ENCODE peak calls at places on chromosomes 1 and 21, in four cellular contexts. V, F, U and R are unnamed samples.

GRCh38 chr21:36908260-36908908 is 58.1 kb downstream of the HLCS start:
- DNase-seq in V (peak), F (no peak), U (peak), R (no peak)

GRCh38 chr21:42582422-42583149 is 68.9 kb downstream of the SLC37A1 start:
- DNase-seq in V (no peak), F (no peak), U (no peak), R (no peak)

GRCh38 chr1:35569956-35570355 is 3.2 kb upstream of the TFAP2E start:
- DNase-seq in V (peak), F (no peak), U (no peak), R (no peak)

GRCh38 chr1:88191917-88192316 is 492.2 kb upstream of the PKN2 start:
- DNase-seq in V (no peak), F (no peak), U (no peak), R (no peak)

GRCh38 chr1:32334864-32335618 is 992 bp downstream of the MARCKSL1 start:
- DNase-seq in V (peak), F (no peak), U (peak), R (no peak)

GRCh38 chr1:246795906-246796694 is 71.9 kb downstream of the SCCPDH start:
- DNase-seq in V (no peak), F (no peak), U (no peak), R (no peak)

GRCh38 chr1:185035258-185035657 is 10.1 kb upstream of the RNF2 start:
- DNase-seq in V (no peak), F (no peak), U (no peak), R (no peak)

GRCh38 chr1:65459397-65459768 is 38.9 kb downstream of the LEPR start:
- DNase-seq in V (peak), F (no peak), U (peak), R (no peak)

GRCh38 chr1:37096523-37096922 is 62.2 kb upstream of the GRIK3 start:
- DNase-seq in V (no peak), F (peak), U (no peak), R (no peak)

GRCh38 chr1:43152866-43153265 is 19.2 kb downstream of the EBNA1BP2 start:
- DNase-seq in V (peak), F (no peak), U (no peak), R (no peak)

GRCh38 chr1:220875233-220875632 is 4.0 kb upstream of the HLX start:
- DNase-seq in V (no peak), F (no peak), U (no peak), R (no peak)

GRCh38 chr1:236603896-236604217 is 459 bp downstream of the HEATR1 start:
- DNase-seq in V (peak), F (no peak), U (peak), R (peak)

GRCh38 chr1:86377341-86377740 is 18.8 kb downstream of the ODF2L start:
- DNase-seq in V (no peak), F (no peak), U (no peak), R (no peak)

GRCh38 chr1:62184291-62184690 is 10.4 kb upstream of the L1TD1 start:
- DNase-seq in V (no peak), F (peak), U (no peak), R (no peak)

GRCh38 chr21:15061284-15061683 is 3.5 kb downstream of the NRIP1 start:
- DNase-seq in V (no peak), F (no peak), U (no peak), R (no peak)

GRCh38 chr1:113912594-113913311 is 7.6 kb downstream of the DCLRE1B start:
- DNase-seq in V (peak), F (no peak), U (peak), R (no peak)

GRCh38 chr1:203440780-203441179 is 34.8 kb upstream of the PRELP start:
- DNase-seq in V (peak), F (peak), U (peak), R (no peak)

GRCh38 chr1:204350857-204351573 is 8.7 kb downstream of the PLEKHA6 start:
- DNase-seq in V (peak), F (peak), U (peak), R (peak)

GRCh38 chr1:206658981-206659273 is 23.6 kb downstream of the DYRK3 start:
- DNase-seq in V (no peak), F (peak), U (no peak), R (no peak)

GRCh38 chr1:55214214-55214902 is 806 bp downstream of the USP24 start:
- DNase-seq in V (no peak), F (peak), U (peak), R (peak)

GRCh38 chr1:55213885-55214213 is 1.3 kb downstream of the USP24 start:
- DNase-seq in V (no peak), F (peak), U (no peak), R (no peak)

GRCh38 chr1:55215194-55216021 is at the start of gene USP24:
- DNase-seq in V (peak), F (peak), U (peak), R (peak)

GRCh38 chr1:55216078-55216477 is 914 bp upstream of the USP24 start:
- DNase-seq in V (no peak), F (no peak), U (no peak), R (no peak)

DNA sequence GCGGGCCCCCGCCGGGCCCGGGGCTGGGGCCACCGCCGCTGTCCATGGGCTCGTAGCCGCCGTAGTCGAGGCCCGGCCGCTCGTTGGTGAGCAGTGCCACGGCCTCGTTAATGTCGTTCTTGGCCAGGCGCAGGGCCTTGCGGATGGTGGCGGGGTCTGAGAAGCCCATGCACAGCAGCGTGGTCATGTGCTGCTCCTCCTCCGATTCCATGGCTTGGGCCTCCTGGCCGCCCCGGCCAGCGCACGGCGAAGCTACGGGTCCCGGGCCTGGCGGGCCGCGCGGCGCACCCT is 316 bp downstream of the USP24 start:
- DNase-seq in V (peak), F (peak), U (peak), R (peak)
- H2AK5ac ChIP-seq in V (peak), F (no peak), U (no peak), R (peak)

GRCh38 chr1:207923561-207923960 is 12.6 kb upstream of the CD34 start:
- DNase-seq in V (no peak), F (no peak), U (no peak), R (no peak)
- H3K14ac ChIP-seq in V (no peak), F (no peak), U (no peak), R (no peak)

GRCh38 chr1:55927934-55928333 is 651.4 kb downstream of the PLPP3 start:
- DNase-seq in V (no peak), F (no peak), U (peak), R (no peak)

GRCh38 chr1:55932402-55932801 is 647.0 kb downstream of the PLPP3 start:
- DNase-seq in V (no peak), F (no peak), U (no peak), R (no peak)

GRCh38 chr1:55929652-55930051 is 649.7 kb downstream of the PLPP3 start:
- DNase-seq in V (no peak), F (no peak), U (no peak), R (no peak)

GRCh38 chr1:55931272-55931940 is 648.0 kb downstream of the PLPP3 start:
- DNase-seq in V (peak), F (no peak), U (no peak), R (no peak)

DNA sequence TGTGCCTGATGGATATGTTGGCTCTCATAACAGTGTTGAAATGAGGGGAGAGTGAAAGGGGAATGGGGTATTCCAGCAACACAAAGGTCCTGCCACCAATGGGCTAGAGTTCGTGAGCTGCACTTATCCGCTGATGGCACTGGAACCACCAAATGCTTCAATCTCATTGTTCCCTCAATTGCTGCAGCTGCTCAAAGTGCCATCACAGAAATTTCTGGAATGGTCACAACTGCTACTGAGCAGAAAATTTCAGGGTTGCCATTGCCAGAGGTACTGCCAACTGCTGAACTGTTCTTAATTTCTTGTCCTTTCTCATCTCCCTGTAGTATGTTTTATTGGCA is 648.5 kb downstream of the PLPP3 start:
- DNase-seq in V (no peak), F (no peak), U (no peak), R (no peak)
- H3K18ac ChIP-seq in V (peak), F (no peak), U (peak), R (no peak)

DNA sequence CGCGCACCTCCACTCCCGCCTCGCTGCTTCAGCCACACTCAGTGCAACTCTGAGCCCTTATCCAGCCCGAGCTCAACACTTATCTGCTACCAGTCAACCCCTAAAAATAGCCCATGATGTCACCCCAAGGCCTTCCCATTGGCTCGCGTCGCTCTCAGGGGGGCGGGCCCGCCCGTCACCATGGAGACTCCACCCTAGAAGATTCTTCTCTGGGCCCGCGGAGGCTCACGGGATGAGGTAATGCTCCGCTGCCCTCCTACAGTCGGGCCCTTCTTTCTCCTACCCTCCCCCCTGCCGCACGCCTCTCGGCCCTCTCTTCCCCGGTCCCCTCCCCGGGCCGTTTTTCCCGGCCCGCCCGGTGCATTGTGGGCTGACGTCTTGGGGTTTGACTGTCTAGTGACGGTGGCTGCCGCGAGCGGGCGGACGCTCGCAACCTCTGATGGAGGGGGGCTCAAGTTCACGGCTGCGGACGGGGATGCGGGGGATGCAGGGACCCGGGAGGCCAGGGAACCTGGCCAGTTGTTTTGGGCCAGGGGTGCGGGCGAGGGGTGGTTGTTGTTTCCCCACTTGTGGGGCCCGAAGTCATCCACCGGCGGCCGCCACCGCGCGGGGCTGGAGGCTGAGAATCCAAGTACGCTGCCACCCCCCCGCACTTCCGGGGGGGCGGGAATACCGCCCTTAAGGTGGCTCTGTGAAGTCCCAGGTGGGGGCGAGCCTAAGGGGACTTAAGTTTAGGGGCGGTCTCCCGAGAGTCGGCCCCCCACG is at the start of gene JUN:
- DNase-seq in V (peak), F (peak), U (peak), R (peak)
- H2AK5ac ChIP-seq in V (peak), F (no peak), U (peak), R (peak)

GRCh38 chr1:3639397-3639911 is 10.4 kb downstream of the WRAP73 start:
- DNase-seq in V (no peak), F (no peak), U (no peak), R (no peak)

GRCh38 chr1:3638676-3639075 is 11.2 kb downstream of the WRAP73 start:
- DNase-seq in V (no peak), F (no peak), U (no peak), R (no peak)

GRCh38 chr1:3636080-3636479 is 11.3 kb downstream of the TPRG1L start:
- DNase-seq in V (no peak), F (no peak), U (no peak), R (no peak)

GRCh38 chr1:3636531-3636930 is 11.7 kb downstream of the TPRG1L start:
- DNase-seq in V (no peak), F (no peak), U (no peak), R (no peak)

GRCh38 chr1:3638027-3638426 is 11.9 kb downstream of the WRAP73 start:
- DNase-seq in V (no peak), F (no peak), U (no peak), R (no peak)
- H3K14ac ChIP-seq in V (no peak), F (no peak), U (no peak), R (no peak)

GRCh38 chr1:23370744-23371710 is 1.4 kb upstream of the ZNF436 start:
- DNase-seq in V (no peak), F (peak), U (peak), R (peak)

GRCh38 chr1:23368562-23369334 is 888 bp downstream of the ZNF436 start:
- DNase-seq in V (peak), F (peak), U (peak), R (peak)

GRCh38 chr1:23370270-23370743 is 671 bp upstream of the ZNF436 start:
- DNase-seq in V (no peak), F (no peak), U (peak), R (no peak)

GRCh38 chr1:23367791-23368561 is 1.7 kb downstream of the ZNF436 start:
- DNase-seq in V (peak), F (peak), U (peak), R (peak)

DNA sequence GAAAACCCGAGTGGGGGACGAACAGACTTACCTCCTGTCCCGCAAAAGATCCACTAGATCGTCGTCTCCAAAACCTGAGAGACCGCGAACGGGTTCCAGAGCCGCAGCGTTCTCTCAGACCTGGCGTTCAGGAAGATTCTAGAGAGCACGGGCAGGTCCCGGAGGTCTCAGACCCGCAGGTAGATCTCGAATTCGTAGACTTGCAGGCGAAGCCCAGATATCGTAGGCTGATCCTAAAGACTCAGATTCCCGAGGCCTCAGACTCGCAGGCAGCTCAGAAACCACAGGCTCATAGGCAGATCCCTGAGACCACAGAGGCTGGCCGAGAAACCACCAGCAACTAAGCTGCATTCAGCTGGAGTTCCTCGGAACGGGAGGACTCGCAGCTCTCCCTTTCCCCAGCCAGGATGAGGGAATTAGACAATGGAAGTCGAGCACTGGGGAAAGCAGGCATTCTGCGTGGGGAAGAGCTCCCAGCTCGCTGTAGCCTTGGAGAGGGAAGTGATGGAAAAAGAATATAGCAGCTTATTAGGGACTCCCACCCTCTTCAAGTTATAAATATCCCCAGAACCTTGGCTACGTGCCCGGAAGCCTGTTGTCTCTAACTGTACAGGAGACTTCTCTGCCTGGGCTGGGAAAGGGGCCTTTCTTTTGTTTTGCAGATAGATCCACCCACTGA is at the start of gene ZNF436:
- DNase-seq in V (peak), F (no peak), U (peak), R (no peak)
- H3K18ac ChIP-seq in V (peak), F (no peak), U (peak), R (peak)

GRCh38 chr1:10916311-10916710 is 96.1 kb upstream of the TARDBP start:
- DNase-seq in V (no peak), F (no peak), U (no peak), R (no peak)

GRCh38 chr1:10916991-10917390 is 95.5 kb upstream of the TARDBP start:
- DNase-seq in V (no peak), F (no peak), U (no peak), R (no peak)

GRCh38 chr1:10917513-10918454 is 94.7 kb upstream of the TARDBP start:
- DNase-seq in V (no peak), F (no peak), U (no peak), R (no peak)

GRCh38 chr1:10914056-10914455 is 98.4 kb upstream of the TARDBP start:
- DNase-seq in V (no peak), F (no peak), U (no peak), R (no peak)

DNA sequence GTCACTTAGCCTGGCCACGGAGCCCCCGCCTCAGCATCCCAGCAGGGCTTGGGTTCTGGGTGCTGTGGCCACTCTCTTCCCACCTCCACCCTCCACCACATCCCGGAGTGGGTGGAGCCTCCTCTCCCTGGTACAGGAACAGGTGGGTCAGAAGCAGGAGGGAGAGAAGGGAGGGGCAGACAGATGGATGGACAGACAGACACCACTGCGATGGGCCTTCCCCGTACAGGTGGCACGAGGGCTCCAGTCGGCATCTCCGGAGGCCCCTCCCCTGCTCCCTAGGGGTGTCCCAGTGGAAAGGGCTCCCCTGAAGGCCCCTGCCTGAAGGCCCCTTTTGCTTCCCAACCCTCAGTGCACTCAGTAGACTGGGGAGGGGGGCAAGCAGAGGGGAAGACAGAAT is 96.9 kb upstream of the TARDBP start:
- DNase-seq in V (no peak), F (no peak), U (no peak), R (no peak)
- H2AK5ac ChIP-seq in V (no peak), F (no peak), U (no peak), R (peak)